ENCODE peak calls at places on chromosomes 5 and 9, in ten cellular contexts. One of them, this sample, is unnamed.

GRCh38 chr9:34382054-34382453 is 5.4 kb upstream of the MYORG start:
- DNase-seq in iPS-NIHi11: no peak
- DNase-seq in AG04449: no peak
- DNase-seq in stromal cell of bone marrow: no peak
- DNase-seq in glomerular endothelial cell: no peak
- DNase-seq in amniotic stem cell: no peak
- DNase-seq in stimulated activated naive CD4-positive, alpha-beta T cell: no peak
- DNase-seq in posterior cingulate gyrus: no peak
- DNase-seq in CD8-positive, alpha-beta T cell: no peak
- DNase-seq in stimulated activated CD4-positive, alpha-beta T cell treated with anti-CD3 and anti-CD28 coated beads, TNF-alpha, amount 100 ng/mL, for 48 hours: no peak
- DNase-seq in this sample: no peak

GRCh38 chr9:108787664-108788048 is 68.1 kb downstream of the ACTL7B start:
- DNase-seq in stromal cell of bone marrow: no peak
- DNase-seq in stimulated activated naive CD4-positive, alpha-beta T cell: no peak
- DNase-seq in glomerular endothelial cell: no peak
- DNase-seq in CD8-positive, alpha-beta T cell: no peak
- DNase-seq in posterior cingulate gyrus: no peak
- DNase-seq in iPS-NIHi11: no peak
- DNase-seq in AG04449: no peak
- DNase-seq in stimulated activated CD4-positive, alpha-beta T cell treated with anti-CD3 and anti-CD28 coated beads, TNF-alpha, amount 100 ng/mL, for 48 hours: no peak
- DNase-seq in amniotic stem cell: no peak
- DNase-seq in this sample: no peak

GRCh38 chr9:69768716-69769115 is 8.9 kb upstream of the PTAR1 start:
- DNase-seq in AG04449: no peak
- DNase-seq in stimulated activated naive CD4-positive, alpha-beta T cell: no peak
- DNase-seq in posterior cingulate gyrus: no peak
- DNase-seq in amniotic stem cell: no peak
- DNase-seq in stromal cell of bone marrow: no peak
- DNase-seq in iPS-NIHi11: no peak
- DNase-seq in stimulated activated CD4-positive, alpha-beta T cell treated with anti-CD3 and anti-CD28 coated beads, TNF-alpha, amount 100 ng/mL, for 48 hours: no peak
- DNase-seq in glomerular endothelial cell: no peak
- DNase-seq in CD8-positive, alpha-beta T cell: no peak
- DNase-seq in this sample: no peak

GRCh38 chr5:68932830-68933434 is 160.9 kb upstream of the SLC30A5 start:
- DNase-seq in glomerular endothelial cell: no peak
- DNase-seq in CD8-positive, alpha-beta T cell: no peak
- DNase-seq in stromal cell of bone marrow: no peak
- DNase-seq in amniotic stem cell: no peak
- DNase-seq in stimulated activated naive CD4-positive, alpha-beta T cell: peak; percentile 2
- DNase-seq in iPS-NIHi11: no peak
- DNase-seq in stimulated activated CD4-positive, alpha-beta T cell treated with anti-CD3 and anti-CD28 coated beads, TNF-alpha, amount 100 ng/mL, for 48 hours: no peak
- DNase-seq in posterior cingulate gyrus: no peak
- DNase-seq in AG04449: no peak
- DNase-seq in this sample: no peak

GRCh38 chr5:40615586-40616193 is 64.0 kb upstream of the PTGER4 start:
- DNase-seq in stimulated activated CD4-positive, alpha-beta T cell treated with anti-CD3 and anti-CD28 coated beads, TNF-alpha, amount 100 ng/mL, for 48 hours: no peak
- DNase-seq in CD8-positive, alpha-beta T cell: no peak
- DNase-seq in amniotic stem cell: no peak
- DNase-seq in stimulated activated naive CD4-positive, alpha-beta T cell: no peak
- DNase-seq in glomerular endothelial cell: no peak
- DNase-seq in AG04449: peak; percentile 5
- DNase-seq in posterior cingulate gyrus: no peak
- DNase-seq in stromal cell of bone marrow: no peak
- DNase-seq in iPS-NIHi11: no peak
- DNase-seq in this sample: no peak

GRCh38 chr5:143600396-143601075 is 197.1 kb upstream of the NR3C1 start:
- DNase-seq in stromal cell of bone marrow: no peak
- DNase-seq in glomerular endothelial cell: no peak
- DNase-seq in posterior cingulate gyrus: no peak
- DNase-seq in iPS-NIHi11: no peak
- DNase-seq in AG04449: no peak
- DNase-seq in stimulated activated CD4-positive, alpha-beta T cell treated with anti-CD3 and anti-CD28 coated beads, TNF-alpha, amount 100 ng/mL, for 48 hours: no peak
- DNase-seq in amniotic stem cell: no peak
- DNase-seq in CD8-positive, alpha-beta T cell: no peak
- DNase-seq in stimulated activated naive CD4-positive, alpha-beta T cell: no peak
- DNase-seq in this sample: no peak

GRCh38 chr5:133569347-133569746 is 43.0 kb downstream of the FSTL4 start:
- DNase-seq in stimulated activated CD4-positive, alpha-beta T cell treated with anti-CD3 and anti-CD28 coated beads, TNF-alpha, amount 100 ng/mL, for 48 hours: no peak
- DNase-seq in stimulated activated naive CD4-positive, alpha-beta T cell: no peak
- DNase-seq in AG04449: no peak
- DNase-seq in amniotic stem cell: no peak
- DNase-seq in iPS-NIHi11: no peak
- DNase-seq in CD8-positive, alpha-beta T cell: no peak
- DNase-seq in stromal cell of bone marrow: no peak
- DNase-seq in posterior cingulate gyrus: no peak
- DNase-seq in glomerular endothelial cell: no peak
- DNase-seq in this sample: no peak

GRCh38 chr5:74052441-74052840 is 426.4 kb downstream of the ARHGEF28 start:
- DNase-seq in CD8-positive, alpha-beta T cell: no peak
- DNase-seq in stimulated activated naive CD4-positive, alpha-beta T cell: no peak
- DNase-seq in iPS-NIHi11: no peak
- DNase-seq in glomerular endothelial cell: no peak
- DNase-seq in posterior cingulate gyrus: no peak
- DNase-seq in stimulated activated CD4-positive, alpha-beta T cell treated with anti-CD3 and anti-CD28 coated beads, TNF-alpha, amount 100 ng/mL, for 48 hours: no peak
- DNase-seq in stromal cell of bone marrow: no peak
- DNase-seq in AG04449: no peak
- DNase-seq in amniotic stem cell: no peak
- DNase-seq in this sample: no peak

GRCh38 chr5:181100121-181101015 is 30.6 kb downstream of the OR2V1 start:
- DNase-seq in glomerular endothelial cell: no peak
- DNase-seq in stimulated activated CD4-positive, alpha-beta T cell treated with anti-CD3 and anti-CD28 coated beads, TNF-alpha, amount 100 ng/mL, for 48 hours: no peak
- DNase-seq in amniotic stem cell: no peak
- DNase-seq in AG04449: no peak
- DNase-seq in posterior cingulate gyrus: no peak
- DNase-seq in CD8-positive, alpha-beta T cell: no peak
- DNase-seq in stromal cell of bone marrow: no peak
- DNase-seq in iPS-NIHi11: no peak
- DNase-seq in stimulated activated naive CD4-positive, alpha-beta T cell: no peak
- DNase-seq in this sample: no peak

GRCh38 chr9:5622019-5622418 is 6.9 kb upstream of the RIC1 start:
- DNase-seq in glomerular endothelial cell: no peak
- DNase-seq in iPS-NIHi11: no peak
- DNase-seq in amniotic stem cell: no peak
- DNase-seq in stimulated activated naive CD4-positive, alpha-beta T cell: no peak
- DNase-seq in AG04449: peak; percentile 71
- DNase-seq in stimulated activated CD4-positive, alpha-beta T cell treated with anti-CD3 and anti-CD28 coated beads, TNF-alpha, amount 100 ng/mL, for 48 hours: no peak
- DNase-seq in stromal cell of bone marrow: peak; percentile 68
- DNase-seq in posterior cingulate gyrus: no peak
- DNase-seq in CD8-positive, alpha-beta T cell: no peak
- DNase-seq in this sample: no peak

GRCh38 chr5:150399158-150400019 is 13.3 kb downstream of the CD74 start:
- DNase-seq in amniotic stem cell: no peak
- DNase-seq in CD8-positive, alpha-beta T cell: no peak
- DNase-seq in iPS-NIHi11: no peak
- DNase-seq in stimulated activated naive CD4-positive, alpha-beta T cell: no peak
- DNase-seq in stimulated activated CD4-positive, alpha-beta T cell treated with anti-CD3 and anti-CD28 coated beads, TNF-alpha, amount 100 ng/mL, for 48 hours: no peak
- DNase-seq in AG04449: no peak
- DNase-seq in stromal cell of bone marrow: no peak
- DNase-seq in glomerular endothelial cell: no peak
- DNase-seq in posterior cingulate gyrus: no peak
- DNase-seq in this sample: no peak

GRCh38 chr5:122163151-122164069 is 34.1 kb downstream of the ZNF474 start:
- DNase-seq in posterior cingulate gyrus: no peak
- DNase-seq in AG04449: peak; percentile 88
- DNase-seq in stimulated activated naive CD4-positive, alpha-beta T cell: no peak
- DNase-seq in amniotic stem cell: peak; percentile 76
- DNase-seq in stromal cell of bone marrow: peak; percentile 96
- DNase-seq in CD8-positive, alpha-beta T cell: no peak
- DNase-seq in glomerular endothelial cell: no peak
- DNase-seq in iPS-NIHi11: peak; percentile 26
- DNase-seq in stimulated activated CD4-positive, alpha-beta T cell treated with anti-CD3 and anti-CD28 coated beads, TNF-alpha, amount 100 ng/mL, for 48 hours: no peak
- DNase-seq in this sample: no peak

GRCh38 chr5:757931-758697 is 26.4 kb downstream of the ZDHHC11B start:
- DNase-seq in stimulated activated CD4-positive, alpha-beta T cell treated with anti-CD3 and anti-CD28 coated beads, TNF-alpha, amount 100 ng/mL, for 48 hours: no peak
- DNase-seq in stimulated activated naive CD4-positive, alpha-beta T cell: no peak
- DNase-seq in iPS-NIHi11: peak; percentile 56
- DNase-seq in posterior cingulate gyrus: no peak
- DNase-seq in AG04449: no peak
- DNase-seq in CD8-positive, alpha-beta T cell: peak; percentile 36
- DNase-seq in stromal cell of bone marrow: no peak
- DNase-seq in glomerular endothelial cell: no peak
- DNase-seq in amniotic stem cell: no peak
- DNase-seq in this sample: peak; percentile 92

GRCh38 chr5:62922191-62922590 is 343.6 kb downstream of the LRRC70 start:
- DNase-seq in AG04449: no peak
- DNase-seq in posterior cingulate gyrus: no peak
- DNase-seq in glomerular endothelial cell: no peak
- DNase-seq in stimulated activated CD4-positive, alpha-beta T cell treated with anti-CD3 and anti-CD28 coated beads, TNF-alpha, amount 100 ng/mL, for 48 hours: no peak
- DNase-seq in stimulated activated naive CD4-positive, alpha-beta T cell: no peak
- DNase-seq in amniotic stem cell: no peak
- DNase-seq in CD8-positive, alpha-beta T cell: no peak
- DNase-seq in iPS-NIHi11: no peak
- DNase-seq in stromal cell of bone marrow: no peak
- DNase-seq in this sample: no peak

GRCh38 chr5:127892467-127893207 is 189.4 kb downstream of the CCDC192 start:
- DNase-seq in amniotic stem cell: no peak
- DNase-seq in posterior cingulate gyrus: no peak
- DNase-seq in AG04449: no peak
- DNase-seq in stimulated activated naive CD4-positive, alpha-beta T cell: no peak
- DNase-seq in CD8-positive, alpha-beta T cell: no peak
- DNase-seq in iPS-NIHi11: no peak
- DNase-seq in stimulated activated CD4-positive, alpha-beta T cell treated with anti-CD3 and anti-CD28 coated beads, TNF-alpha, amount 100 ng/mL, for 48 hours: no peak
- DNase-seq in stromal cell of bone marrow: no peak
- DNase-seq in glomerular endothelial cell: peak; percentile 33
- DNase-seq in this sample: no peak

GRCh38 chr5:109688999-109689739 is 558 bp upstream of the MAN2A1 start:
- DNase-seq in AG04449: no peak
- DNase-seq in glomerular endothelial cell: no peak
- DNase-seq in stimulated activated naive CD4-positive, alpha-beta T cell: peak; percentile 80
- DNase-seq in amniotic stem cell: peak; percentile 76
- DNase-seq in stimulated activated CD4-positive, alpha-beta T cell treated with anti-CD3 and anti-CD28 coated beads, TNF-alpha, amount 100 ng/mL, for 48 hours: peak; percentile 63
- DNase-seq in iPS-NIHi11: peak; percentile 91
- DNase-seq in CD8-positive, alpha-beta T cell: peak; percentile 72
- DNase-seq in posterior cingulate gyrus: peak; percentile 78
- DNase-seq in stromal cell of bone marrow: peak; percentile 83
- DNase-seq in this sample: peak; percentile 78

GRCh38 chr9:35811364-35812024 is 568 bp downstream of the SPAG8 start:
- DNase-seq in AG04449: no peak
- DNase-seq in stimulated activated naive CD4-positive, alpha-beta T cell: no peak
- DNase-seq in stimulated activated CD4-positive, alpha-beta T cell treated with anti-CD3 and anti-CD28 coated beads, TNF-alpha, amount 100 ng/mL, for 48 hours: no peak
- DNase-seq in stromal cell of bone marrow: no peak
- DNase-seq in glomerular endothelial cell: no peak
- DNase-seq in amniotic stem cell: no peak
- DNase-seq in iPS-NIHi11: no peak
- DNase-seq in CD8-positive, alpha-beta T cell: no peak
- DNase-seq in posterior cingulate gyrus: no peak
- DNase-seq in this sample: no peak

GRCh38 chr9:90489066-90489465 is 153.6 kb downstream of the DIRAS2 start:
- DNase-seq in stimulated activated CD4-positive, alpha-beta T cell treated with anti-CD3 and anti-CD28 coated beads, TNF-alpha, amount 100 ng/mL, for 48 hours: no peak
- DNase-seq in iPS-NIHi11: no peak
- DNase-seq in CD8-positive, alpha-beta T cell: no peak
- DNase-seq in stimulated activated naive CD4-positive, alpha-beta T cell: no peak
- DNase-seq in glomerular endothelial cell: no peak
- DNase-seq in AG04449: no peak
- DNase-seq in amniotic stem cell: no peak
- DNase-seq in posterior cingulate gyrus: no peak
- DNase-seq in stromal cell of bone marrow: no peak
- DNase-seq in this sample: no peak

GRCh38 chr5:158634713-158635112 is 465.0 kb downstream of the EBF1 start:
- DNase-seq in amniotic stem cell: no peak
- DNase-seq in CD8-positive, alpha-beta T cell: no peak
- DNase-seq in stromal cell of bone marrow: no peak
- DNase-seq in stimulated activated naive CD4-positive, alpha-beta T cell: no peak
- DNase-seq in posterior cingulate gyrus: no peak
- DNase-seq in iPS-NIHi11: no peak
- DNase-seq in glomerular endothelial cell: no peak
- DNase-seq in stimulated activated CD4-positive, alpha-beta T cell treated with anti-CD3 and anti-CD28 coated beads, TNF-alpha, amount 100 ng/mL, for 48 hours: no peak
- DNase-seq in AG04449: no peak
- DNase-seq in this sample: no peak

This sample was measured in NCI-H510A.